ENCODE peak calls at places on chromosomes 2 and 18, in five cellular contexts. G, A, P, T and M are unnamed samples.

GRCh38 chr2:18903750-18904149 is 314.4 kb upstream of the NT5C1B start:
- DNase-seq in A (no peak), T (no peak), P (no peak), G (no peak), M (no peak)

GRCh38 chr2:179020156-179020750 is 29.7 kb downstream of the CCDC141 start:
- DNase-seq in G (peak), P (peak), A (peak), T (peak), M (peak)

GRCh38 chr2:148745151-148745851 is 100.8 kb downstream of the EPC2 start:
- DNase-seq in T (no peak), G (no peak), P (no peak), A (peak), M (no peak)

GRCh38 chr2:96098900-96099590 is 17.3 kb downstream of the ADRA2B start:
- DNase-seq in A (no peak), T (no peak), G (peak), P (peak), M (no peak)

GRCh38 chr18:37574113-37574512 is 8.5 kb upstream of the CELF4 start:
- DNase-seq in P (no peak), G (no peak), A (no peak), T (no peak), M (no peak)

GRCh38 chr2:63903003-63903402 is 61.3 kb downstream of the UGP2 start:
- DNase-seq in T (no peak), P (no peak), G (no peak), A (no peak), M (peak)

GRCh38 chr2:33384562-33384961 is 91.9 kb upstream of the RASGRP3 start:
- DNase-seq in A (no peak), G (no peak), T (no peak), P (no peak), M (no peak)

GRCh38 chr2:144248350-144249034 is 271.4 kb downstream of the ZEB2 start:
- DNase-seq in T (no peak), G (no peak), A (no peak), P (no peak), M (no peak)

GRCh38 chr18:29012364-29012763 is 835.4 kb upstream of the CDH2 start:
- DNase-seq in T (no peak), A (no peak), G (no peak), P (no peak), M (no peak)

GRCh38 chr18:79637181-79637920 is 42.3 kb upstream of the CTDP1 start:
- DNase-seq in A (no peak), T (no peak), P (no peak), G (no peak), M (no peak)

GRCh38 chr2:31251851-31252250 is 17.9 kb downstream of the EHD3 start:
- DNase-seq in P (no peak), A (no peak), G (no peak), T (no peak), M (no peak)

GRCh38 chr2:183592271-183592670 is 468.0 kb downstream of the NUP35 start:
- DNase-seq in A (no peak), P (no peak), G (no peak), T (no peak), M (no peak)

GRCh38 chr2:233372855-233373254 is 18.6 kb downstream of the DGKD start:
- DNase-seq in P (no peak), T (no peak), G (no peak), A (no peak), M (no peak)

GRCh38 chr18:78146136-78146535 is 833.5 kb upstream of the SALL3 start:
- DNase-seq in T (no peak), A (no peak), P (no peak), G (no peak), M (no peak)

GRCh38 chr2:171798156-171798815 is 95.8 kb downstream of the SLC25A12 start:
- DNase-seq in P (no peak), A (peak), T (no peak), G (no peak), M (no peak)

GRCh38 chr2:136281281-136282117 is 163.6 kb upstream of the CXCR4 start:
- DNase-seq in A (no peak), G (no peak), P (no peak), T (no peak), M (no peak)

GRCh38 chr2:28753043-28753683 is 1.5 kb downstream of the PPP1CB start:
- DNase-seq in G (peak), P (peak), T (peak), A (peak), M (peak)

GRCh38 chr2:205730191-205730590 is 47.9 kb downstream of the NRP2 start:
- DNase-seq in T (no peak), P (no peak), A (no peak), G (no peak), M (no peak)

GRCh38 chr2:98476192-98476868 is 31.7 kb downstream of the INPP4A start:
- DNase-seq in G (no peak), A (no peak), P (no peak), T (no peak), M (no peak)

GRCh38 chr2:210072493-210072892 is 70.1 kb downstream of the RPE start:
- DNase-seq in G (no peak), T (no peak), A (peak), P (no peak), M (no peak)

GRCh38 chr2:131122496-131122895 is 17.4 kb downstream of the PLEKHB2 start:
- DNase-seq in G (no peak), P (no peak), T (no peak), A (no peak), M (no peak)

GRCh38 chr18:21117385-21118135 is 5.9 kb upstream of the ROCK1 start:
- DNase-seq in A (no peak), T (no peak), G (no peak), P (no peak), M (no peak)

GRCh38 chr18:26869640-26870039 is 4.1 kb upstream of the AQP4 start:
- DNase-seq in P (no peak), A (no peak), G (no peak), T (no peak), M (no peak)

GRCh38 chr2:149732001-149732685 is 144.6 kb upstream of the MMADHC start:
- DNase-seq in G (no peak), A (no peak), P (no peak), T (no peak), M (peak)

GRCh38 chr2:46416280-46416679 is 63.1 kb upstream of the TMEM247 start:
- DNase-seq in T (no peak), P (no peak), A (no peak), G (no peak), M (no peak)
- H3K27ac ChIP-seq in T (no peak), P (no peak), A (no peak), G (no peak), M (no peak)

GRCh38 chr2:105325389-105325963 is 4.1 kb downstream of the TGFBRAP1 start:
- DNase-seq in G (no peak), P (no peak), T (no peak), A (peak), M (no peak)
- H3K27ac ChIP-seq in G (no peak), P (peak), T (no peak), A (no peak), M (no peak)

DNA sequence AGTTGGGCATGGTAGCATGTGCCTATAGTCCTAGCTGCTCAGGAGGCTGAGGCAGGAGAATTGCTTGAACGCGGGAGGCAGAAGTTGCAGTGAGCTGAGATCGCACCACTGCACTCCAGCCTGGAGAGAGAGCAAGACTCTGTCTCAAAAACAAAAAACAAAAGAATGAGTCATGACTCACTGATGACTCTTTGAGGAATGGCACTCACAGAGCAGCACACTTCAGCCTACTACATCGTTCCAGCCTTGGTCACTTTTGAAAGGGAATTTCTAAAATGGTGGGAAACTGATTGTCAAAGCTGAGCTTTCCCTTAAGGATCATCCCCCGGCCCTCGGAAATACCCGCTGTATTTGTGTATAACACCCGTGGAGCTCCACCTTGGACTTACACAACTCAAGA is 217.3 kb upstream of the HS6ST1 start:
- DNase-seq in G (no peak), A (no peak), T (no peak), P (no peak), M (no peak)
- H3K27ac ChIP-seq in G (no peak), A (no peak), T (no peak), P (no peak), M (no peak)

GRCh38 chr2:9397201-9397600 is 26.1 kb downstream of the ITGB1BP1 start:
- DNase-seq in T (no peak), A (no peak), P (no peak), G (no peak), M (no peak)
- H3K27ac ChIP-seq in T (no peak), A (no peak), P (no peak), G (no peak), M (no peak)

GRCh38 chr2:68747413-68747812 is 12.8 kb downstream of the ARHGAP25 start:
- DNase-seq in G (no peak), T (no peak), P (no peak), A (no peak), M (no peak)
- H3K27ac ChIP-seq in G (no peak), T (no peak), P (no peak), A (no peak), M (no peak)

DNA sequence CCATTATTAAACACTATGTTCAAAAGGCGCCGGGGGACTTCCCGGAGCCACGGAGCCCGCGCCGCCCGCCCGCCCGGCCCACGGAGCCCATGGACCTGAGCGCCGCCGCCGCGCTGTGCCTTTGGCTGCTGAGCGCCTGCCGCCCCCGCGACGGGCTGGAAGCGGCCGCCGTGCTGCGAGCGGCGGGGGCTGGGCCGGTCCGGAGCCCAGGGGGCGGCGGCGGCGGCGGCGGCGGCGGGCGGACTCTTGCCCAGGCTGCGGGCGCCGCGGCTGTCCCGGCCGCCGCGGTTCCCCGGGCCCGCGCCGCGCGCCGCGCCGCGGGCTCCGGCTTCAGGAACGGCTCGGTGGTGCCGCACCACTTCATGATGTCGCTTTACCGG is 197 bp downstream of the GDF7 start:
- DNase-seq in T (peak), P (no peak), A (peak), G (no peak), M (no peak)
- H3K27ac ChIP-seq in T (no peak), P (no peak), A (no peak), G (no peak), M (peak)

GRCh38 chr2:213188971-213189899 is 37.8 kb upstream of the IKZF2 start:
- DNase-seq in P (no peak), T (no peak), G (no peak), A (peak), M (no peak)
- H3K27ac ChIP-seq in P (no peak), T (no peak), G (no peak), A (peak), M (no peak)

DNA sequence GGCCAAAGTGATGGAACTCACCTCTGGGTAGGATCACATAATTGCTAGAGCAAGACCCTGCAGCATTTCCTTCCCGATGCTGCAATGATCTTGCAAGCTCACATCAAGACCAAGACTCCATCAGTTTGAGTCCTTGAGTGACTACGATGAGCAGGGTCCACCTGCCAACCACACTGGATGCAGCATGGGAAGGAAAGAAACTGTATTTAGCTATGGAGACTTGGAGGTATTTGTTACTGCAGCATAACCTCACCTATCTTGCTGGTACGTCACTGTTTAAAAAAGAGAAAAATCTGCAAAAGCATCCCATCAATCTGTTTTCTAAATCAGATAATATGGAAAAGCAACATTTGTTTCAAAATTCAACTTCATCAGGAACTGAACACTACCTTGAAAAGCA is 2.5 kb downstream of the RNF152 start:
- DNase-seq in T (no peak), G (no peak), A (no peak), P (no peak), M (no peak)
- H3K27ac ChIP-seq in T (no peak), G (no peak), A (no peak), P (no peak), M (no peak)

GRCh38 chr2:46683541-46683940 is 204.2 kb downstream of the TMEM247 start:
- DNase-seq in T (no peak), G (no peak), A (no peak), P (no peak), M (no peak)

GRCh38 chr2:46674451-46674850 is 195.1 kb downstream of the TMEM247 start:
- DNase-seq in A (no peak), P (no peak), G (no peak), T (no peak), M (no peak)

GRCh38 chr2:46676198-46676597 is 196.8 kb downstream of the TMEM247 start:
- DNase-seq in G (no peak), P (no peak), A (no peak), T (no peak), M (no peak)

GRCh38 chr2:46684661-46685060 is 205.3 kb downstream of the TMEM247 start:
- DNase-seq in A (no peak), T (no peak), G (no peak), P (no peak), M (no peak)

DNA sequence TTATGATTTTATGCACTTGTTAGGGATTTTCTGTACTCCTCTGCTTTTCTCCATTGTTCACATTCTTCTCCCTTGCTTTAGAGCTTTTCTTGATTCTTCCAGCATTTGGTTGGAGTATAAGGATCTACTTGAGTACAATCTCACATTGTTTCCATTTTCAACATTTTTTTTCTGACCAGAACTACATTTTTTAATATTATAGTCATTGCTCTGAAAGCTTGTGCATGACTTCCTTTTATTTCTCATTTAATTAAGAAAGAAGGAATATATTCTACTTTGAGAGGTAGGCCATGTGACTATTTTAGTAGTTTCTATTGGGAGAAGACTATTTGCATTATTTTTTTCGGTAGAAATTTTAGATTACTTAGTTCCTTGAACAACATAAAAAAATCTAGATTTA is 200.4 kb downstream of the TMEM247 start:
- DNase-seq in P (no peak), T (no peak), G (no peak), A (no peak), M (no peak)
- H3K27ac ChIP-seq in P (no peak), T (no peak), G (no peak), A (no peak), M (no peak)